ENCODE peak calls at places on chromosomes 2 and 18, in five cellular contexts. F is NCI-H1092 treated with DMSO at 0.1 percent for 48 hours, D is astrocyte of the cerebellum, N is psoas muscle, B is progenitor cell of endocrine pancreas. S is an unnamed sample.
A peak's percentile ranks its signal among the peaks of the same experiment; 100 is the strongest.

GRCh38 chr2:39723946-39724827 is 54.9 kb downstream of the THUMPD2 start:
- DNase-seq in F (no peak), D (no peak), N (no peak), B (no peak), S (peak; percentile 83)

GRCh38 chr2:98832172-98832571 is 101.2 kb upstream of the MGAT4A start:
- DNase-seq in F (no peak), D (no peak), N (no peak), B (no peak), S (no peak)

GRCh38 chr2:144629937-144630336 is 110.0 kb upstream of the ZEB2 start:
- DNase-seq in F (no peak), D (no peak), N (no peak), B (no peak), S (no peak)

GRCh38 chr2:74533464-74533863 is 3.7 kb downstream of the HTRA2 start:
- DNase-seq in F (no peak), D (no peak), N (no peak), B (no peak), S (no peak)

GRCh38 chr2:136997550-136997949 is 232.2 kb downstream of the THSD7B start:
- DNase-seq in F (no peak), D (no peak), N (no peak), B (no peak), S (no peak)

GRCh38 chr18:34322365-34323289 is 97.9 kb upstream of the NOL4 start:
- DNase-seq in F (peak; percentile 93), D (peak; percentile 83), N (peak; percentile 18), B (peak; percentile 46), S (no peak)

GRCh38 chr2:108974674-108975073 is 14.3 kb downstream of the EDAR start:
- DNase-seq in F (no peak), D (no peak), N (no peak), B (no peak), S (no peak)

GRCh38 chr2:208064220-208064951 is 39.1 kb upstream of the PLEKHM3 start:
- DNase-seq in F (no peak), D (peak; percentile 96), N (no peak), B (no peak), S (peak; percentile 64)

GRCh38 chr2:204115288-204115687 is 178.7 kb downstream of the ICOS start:
- DNase-seq in F (no peak), D (no peak), N (no peak), B (no peak), S (no peak)

GRCh38 chr2:150526827-150527226 is 39.4 kb upstream of the RND3 start:
- DNase-seq in F (no peak), D (peak; percentile 71), N (no peak), B (no peak), S (peak; percentile 97)

GRCh38 chr2:158761626-158762025 is 33.5 kb upstream of the DAPL1 start:
- DNase-seq in F (no peak), D (peak; percentile 19), N (no peak), B (no peak), S (no peak)

S was measured in retinal pigment epithelial cell.